ENCODE peak calls at places on chromosomes 13 and 19, in ten cellular contexts. Y, N, O, C, Z, R, M, L, B and T are unnamed samples.

GRCh38 chr19:43826787-43827754 is at the start of gene ZNF283:
- DNase-seq in Y (peak), N (peak), O (peak), C (peak), Z (peak), R (peak), M (peak), L (peak), B (peak), T (peak)

GRCh38 chr13:43405457-43405856 is 381.3 kb downstream of the ENOX1 start:
- DNase-seq in Y (no peak), N (no peak), O (peak), C (no peak), Z (peak), R (peak), M (no peak), L (no peak), B (peak), T (peak)

GRCh38 chr19:34365463-34366401 is 736 bp downstream of the GPI start:
- DNase-seq in Y (no peak), N (peak), O (peak), C (peak), Z (peak), R (peak), M (peak), L (no peak), B (no peak), T (no peak)

GRCh38 chr13:76307157-76307556 is 579.0 kb downstream of the KCTD12 start:
- DNase-seq in Y (no peak), N (no peak), O (peak), C (no peak), Z (peak), R (no peak), M (no peak), L (no peak), B (peak), T (no peak)

GRCh38 chr19:39405261-39405912 is 1.3 kb upstream of the ZFP36 start:
- DNase-seq in Y (peak), N (no peak), O (no peak), C (no peak), Z (no peak), R (no peak), M (peak), L (no peak), B (no peak), T (no peak)

GRCh38 chr13:30305456-30305855 is 1.9 kb downstream of the KATNAL1 start:
- DNase-seq in Y (no peak), N (peak), O (no peak), C (no peak), Z (no peak), R (no peak), M (peak), L (no peak), B (no peak), T (no peak)

GRCh38 chr19:51354742-51355148 is 11.4 kb downstream of the ETFB start:
- DNase-seq in Y (no peak), N (no peak), O (peak), C (no peak), Z (peak), R (no peak), M (no peak), L (peak), B (peak), T (no peak)

GRCh38 chr13:45301263-45301662 is 39.7 kb downstream of the TPT1 start:
- DNase-seq in Y (no peak), N (no peak), O (no peak), C (no peak), Z (no peak), R (no peak), M (no peak), L (no peak), B (no peak), T (no peak)

GRCh38 chr13:56189439-56189838 is 951.3 kb upstream of the PRR20A start:
- DNase-seq in Y (no peak), N (no peak), O (no peak), C (no peak), Z (no peak), R (no peak), M (no peak), L (no peak), B (no peak), T (no peak)

GRCh38 chr19:54081032-54081431 is at the start of gene TARM1:
- DNase-seq in Y (no peak), N (no peak), O (no peak), C (no peak), Z (no peak), R (no peak), M (no peak), L (no peak), B (no peak), T (no peak)

GRCh38 chr19:13181747-13182388 is 31.7 kb downstream of the IER2 start:
- DNase-seq in Y (no peak), N (no peak), O (peak), C (peak), Z (peak), R (no peak), M (peak), L (no peak), B (peak), T (no peak)

GRCh38 chr19:53903055-53903680 is 5.9 kb upstream of the CACNG7 start:
- DNase-seq in Y (peak), N (peak), O (peak), C (no peak), Z (peak), R (peak), M (peak), L (peak), B (no peak), T (no peak)

GRCh38 chr13:95099541-95099940 is 201.7 kb downstream of the ABCC4 start:
- DNase-seq in Y (no peak), N (no peak), O (peak), C (no peak), Z (peak), R (peak), M (no peak), L (no peak), B (peak), T (peak)

GRCh38 chr13:47858678-47859050 is 142.4 kb downstream of the SUCLA2 start:
- DNase-seq in Y (no peak), N (no peak), O (peak), C (no peak), Z (peak), R (peak), M (no peak), L (no peak), B (peak), T (peak)

GRCh38 chr13:61546911-61547310 is 131.3 kb upstream of the PCDH20 start:
- DNase-seq in Y (no peak), N (no peak), O (no peak), C (no peak), Z (no peak), R (no peak), M (no peak), L (no peak), B (no peak), T (no peak)

GRCh38 chr13:36298535-36299068 is 988 bp upstream of the CCDC169 start:
- DNase-seq in Y (no peak), N (no peak), O (no peak), C (no peak), Z (no peak), R (no peak), M (no peak), L (no peak), B (no peak), T (no peak)

GRCh38 chr19:38801359-38802095 is 11.2 kb downstream of the LGALS4 start:
- DNase-seq in Y (no peak), N (no peak), O (no peak), C (no peak), Z (no peak), R (no peak), M (no peak), L (no peak), B (no peak), T (no peak)

GRCh38 chr19:29715695-29716581 is 877 bp upstream of the C19orf12 start:
- DNase-seq in Y (no peak), N (peak), O (no peak), C (no peak), Z (peak), R (peak), M (peak), L (no peak), B (no peak), T (no peak)

GRCh38 chr19:29711584-29712132 is 3.4 kb downstream of the C19orf12 start:
- DNase-seq in Y (no peak), N (no peak), O (no peak), C (no peak), Z (no peak), R (no peak), M (no peak), L (peak), B (no peak), T (no peak)

GRCh38 chr19:29714953-29715694 is at the start of gene C19orf12:
- DNase-seq in Y (peak), N (peak), O (peak), C (peak), Z (peak), R (no peak), M (peak), L (peak), B (no peak), T (no peak)

GRCh38 chr19:29714371-29714952 is 599 bp downstream of the C19orf12 start:
- DNase-seq in Y (no peak), N (no peak), O (no peak), C (no peak), Z (no peak), R (peak), M (no peak), L (no peak), B (no peak), T (no peak)

GRCh38 chr19:29712744-29713516 is 2.1 kb downstream of the C19orf12 start:
- DNase-seq in Y (no peak), N (no peak), O (no peak), C (no peak), Z (no peak), R (no peak), M (no peak), L (no peak), B (no peak), T (no peak)
- H3K4me3 ChIP-seq in Y (no peak), N (no peak), O (no peak), C (no peak), Z (no peak), R (no peak), M (no peak), L (peak), B (no peak), T (no peak)

GRCh38 chr19:2308114-2308556 is at the start of gene LINGO3:
- DNase-seq in Y (no peak), N (no peak), O (no peak), C (no peak), Z (no peak), R (no peak), M (no peak), L (no peak), B (no peak), T (no peak)
- H3K4me3 ChIP-seq in Y (no peak), N (no peak), O (no peak), C (no peak), Z (no peak), R (peak), M (no peak), L (no peak), B (no peak), T (peak)

DNA sequence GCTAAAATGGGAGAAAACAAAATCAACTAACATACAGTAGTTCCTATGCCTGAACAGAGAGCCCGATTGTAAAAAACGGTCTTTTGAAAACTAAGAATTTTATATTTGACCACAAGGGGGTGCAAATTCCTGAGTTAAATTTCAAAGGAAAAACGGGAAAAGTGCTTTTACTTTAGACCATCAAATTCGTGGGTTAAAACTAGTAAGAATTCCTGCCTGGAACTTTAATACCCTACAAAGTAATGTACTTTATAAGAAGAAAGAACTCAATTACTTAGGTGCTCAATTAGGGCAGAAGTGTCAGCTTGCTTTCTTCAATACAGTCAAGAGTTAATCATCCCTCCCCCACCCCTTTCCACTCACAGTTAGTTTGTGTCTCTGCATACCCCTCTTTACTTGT is 69.8 kb downstream of the KCNRG start:
- DNase-seq in Y (no peak), N (no peak), O (no peak), C (no peak), Z (peak), R (peak), M (peak), L (no peak), B (no peak), T (no peak)
- H3K4me3 ChIP-seq in Y (no peak), N (peak), O (peak), C (no peak), Z (peak), R (no peak), M (peak), L (no peak), B (no peak), T (no peak)

GRCh38 chr19:3059653-3060052 is 2.6 kb downstream of the TLE5 start:
- DNase-seq in Y (no peak), N (no peak), O (no peak), C (no peak), Z (no peak), R (no peak), M (no peak), L (no peak), B (no peak), T (no peak)

GRCh38 chr19:3062165-3063105 is at the start of gene TLE5:
- DNase-seq in Y (peak), N (peak), O (no peak), C (peak), Z (peak), R (no peak), M (peak), L (peak), B (no peak), T (no peak)

GRCh38 chr19:3064011-3064330 is 1.7 kb upstream of the TLE5 start:
- DNase-seq in Y (no peak), N (no peak), O (no peak), C (no peak), Z (no peak), R (no peak), M (no peak), L (no peak), B (no peak), T (no peak)

GRCh38 chr19:3060852-3061182 is 1.5 kb downstream of the TLE5 start:
- DNase-seq in Y (no peak), N (no peak), O (no peak), C (no peak), Z (no peak), R (no peak), M (no peak), L (no peak), B (no peak), T (no peak)

GRCh38 chr19:3061214-3062161 is 807 bp downstream of the TLE5 start:
- DNase-seq in Y (no peak), N (peak), O (peak), C (peak), Z (peak), R (no peak), M (peak), L (peak), B (no peak), T (no peak)
- H3K4me3 ChIP-seq in Y (no peak), N (peak), O (peak), C (peak), Z (peak), R (peak), M (peak), L (peak), B (peak), T (peak)

GRCh38 chr19:42386974-42387707 is 3.0 kb downstream of the CNFN start:
- DNase-seq in Y (peak), N (peak), O (peak), C (peak), Z (peak), R (peak), M (peak), L (peak), B (peak), T (no peak)
- H3K4me3 ChIP-seq in Y (peak), N (peak), O (peak), C (peak), Z (peak), R (peak), M (peak), L (no peak), B (peak), T (peak)